ENCODE peak calls at places on chromosomes 3 and 15, in six cellular contexts. P is immature natural killer cell; B is NCI-H2171 treated with DMSO at 0.1 percent for 48 hours; T is hippocampal formation; W is activated CD4-positive, alpha-beta T cell treated with anti-CD3 and anti-CD28 coated beads for 24 hours; S is stimulated activated CD8-positive, alpha-beta memory T cell treated with anti-CD3 and anti-CD28 coated beads, Interleukin-2, amount 100 ng/mL, for 48 hours. R is an unnamed sample.

GRCh38 chr3:189038773-189039720 is 132.7 kb upstream of the TPRG1 start:
- DNase-seq in P (no peak), B (peak), T (no peak), W (no peak), S (no peak), R (no peak)

GRCh38 chr3:115359507-115359906 is 212.4 kb upstream of the ZBTB20 start:
- DNase-seq in P (no peak), B (no peak), T (no peak), W (no peak), S (no peak), R (no peak)

GRCh38 chr15:90037961-90038633 is 37.0 kb downstream of the ZNF710 start:
- DNase-seq in P (peak), B (no peak), T (no peak), W (peak), S (peak), R (no peak)

GRCh38 chr3:31237887-31238286 is 294.8 kb upstream of the STT3B start:
- DNase-seq in P (no peak), B (no peak), T (no peak), W (no peak), S (no peak), R (no peak)

GRCh38 chr3:71702131-71703024 is 22.8 kb downstream of the EIF4E3 start:
- DNase-seq in P (peak), B (no peak), T (no peak), W (no peak), S (no peak), R (no peak)

GRCh38 chr3:26997226-26997625 is 372.0 kb downstream of the NEK10 start:
- DNase-seq in P (no peak), B (no peak), T (no peak), W (no peak), S (no peak), R (no peak)

GRCh38 chr3:41265011-41265545 is 65.8 kb downstream of the CTNNB1 start:
- DNase-seq in P (no peak), B (no peak), T (no peak), W (no peak), S (no peak), R (no peak)

GRCh38 chr3:168086541-168087260 is 9.0 kb downstream of the GOLIM4 start:
- DNase-seq in P (no peak), B (no peak), T (no peak), W (no peak), S (no peak), R (no peak)

GRCh38 chr3:84960581-84960980 is 1.8 kb downstream of the CADM2 start:
- DNase-seq in P (no peak), B (no peak), T (peak), W (no peak), S (no peak), R (no peak)

GRCh38 chr3:120160050-120160449 is 65.8 kb upstream of the GSK3B start:
- DNase-seq in P (no peak), B (no peak), T (no peak), W (no peak), S (no peak), R (peak)

GRCh38 chr3:129605593-129606521 is 619 bp downstream of the PLXND1 start:
- DNase-seq in P (peak), B (peak), T (peak), W (no peak), S (no peak), R (peak)

GRCh38 chr3:178845446-178846118 is 226.0 kb downstream of the ZMAT3 start:
- DNase-seq in P (no peak), B (no peak), T (no peak), W (no peak), S (no peak), R (no peak)

GRCh38 chr3:126081618-126082333 is 2.1 kb downstream of the SLC41A3 start:
- DNase-seq in P (no peak), B (peak), T (no peak), W (no peak), S (no peak), R (no peak)

GRCh38 chr15:65374831-65375401 is 2.9 kb downstream of the IGDCC3 start:
- DNase-seq in P (no peak), B (no peak), T (no peak), W (no peak), S (no peak), R (no peak)

GRCh38 chr15:28952666-28953491 is 67.1 kb downstream of the APBA2 start:
- DNase-seq in P (no peak), B (peak), T (no peak), W (no peak), S (no peak), R (peak)

GRCh38 chr3:43758826-43759225 is 68.1 kb downstream of the ABHD5 start:
- DNase-seq in P (no peak), B (no peak), T (no peak), W (no peak), S (no peak), R (no peak)

GRCh38 chr3:196096382-196096953 is 14.6 kb upstream of the TFRC start:
- DNase-seq in P (no peak), B (no peak), T (peak), W (no peak), S (no peak), R (no peak)

GRCh38 chr3:140206196-140207040 is 271.4 kb downstream of the CLSTN2 start:
- DNase-seq in P (no peak), B (peak), T (no peak), W (no peak), S (no peak), R (peak)

GRCh38 chr3:177419904-177420601 is 222.8 kb upstream of the TBL1XR1 start:
- DNase-seq in P (no peak), B (no peak), T (no peak), W (no peak), S (no peak), R (no peak)

GRCh38 chr3:89059201-89059600 is 48.2 kb upstream of the EPHA3 start:
- DNase-seq in P (no peak), B (no peak), T (no peak), W (no peak), S (no peak), R (no peak)

GRCh38 chr3:78846688-78847087 is 921.1 kb downstream of the ROBO1 start:
- DNase-seq in P (no peak), B (no peak), T (no peak), W (no peak), S (no peak), R (no peak)

GRCh38 chr15:57298843-57299550 is 77.3 kb upstream of the CGNL1 start:
- DNase-seq in P (no peak), B (peak), T (no peak), W (no peak), S (no peak), R (no peak)

GRCh38 chr3:49665822-49666519 is 8.2 kb upstream of the APEH start:
- DNase-seq in P (no peak), B (no peak), T (no peak), W (no peak), S (no peak), R (no peak)

GRCh38 chr3:159616234-159616825 is 372.3 kb upstream of the IL12A start:
- DNase-seq in P (no peak), B (peak), T (peak), W (no peak), S (no peak), R (peak)

GRCh38 chr3:184766555-184767261 is 45.3 kb upstream of the VPS8 start:
- DNase-seq in P (no peak), B (peak), T (no peak), W (no peak), S (no peak), R (no peak)

GRCh38 chr15:99421172-99421656 is 144.6 kb upstream of the MEF2A start:
- DNase-seq in P (no peak), B (peak), T (no peak), W (no peak), S (no peak), R (no peak)

GRCh38 chr15:41926184-41927056 is 32.6 kb upstream of the SPTBN5 start:
- DNase-seq in P (no peak), B (no peak), T (no peak), W (no peak), S (no peak), R (no peak)